ENCODE peak calls at places on chromosomes 5 and 9, in five cellular contexts. A is uterus; R is ELR; G is CD8-positive, alpha-beta T cell; S is erythroblast. F is an unnamed sample.

GRCh38 chr5:152505442-152506042 is 100.5 kb upstream of the NMUR2 start:
- DNase-seq in A (no peak), R (peak), G (peak), S (peak), F (no peak)

GRCh38 chr9:17433526-17433925 is 145.3 kb upstream of the SH3GL2 start:
- DNase-seq in A (no peak), R (no peak), G (no peak), S (no peak), F (no peak)

GRCh38 chr5:14167211-14167845 is 24.2 kb downstream of the TRIO start:
- DNase-seq in A (no peak), R (peak), G (no peak), S (no peak), F (no peak)

GRCh38 chr5:144333336-144333920 is 162.8 kb downstream of the KCTD16 start:
- DNase-seq in A (no peak), R (no peak), G (no peak), S (no peak), F (no peak)

GRCh38 chr9:122815544-122815943 is 12.8 kb downstream of the PDCL start:
- DNase-seq in A (no peak), R (no peak), G (no peak), S (no peak), F (no peak)

GRCh38 chr5:139655727-139656271 is 7.7 kb downstream of the CXXC5 start:
- DNase-seq in A (no peak), R (no peak), G (no peak), S (no peak), F (no peak)

GRCh38 chr5:150645070-150645700 is 4.7 kb downstream of the SYNPO start:
- DNase-seq in A (peak), R (peak), G (no peak), S (no peak), F (no peak)

GRCh38 chr9:100437860-100438805 is 11.2 kb downstream of the MSANTD3 start:
- DNase-seq in A (peak), R (peak), G (peak), S (peak), F (no peak)

GRCh38 chr5:126182901-126183695 is 240.1 kb upstream of the GRAMD2B start:
- DNase-seq in A (no peak), R (no peak), G (no peak), S (no peak), F (no peak)

F was measured in esophagus muscularis mucosa.